ENCODE peak calls at places on chromosomes 5 and 9, in four cellular contexts. H, Q, Y and Z are unnamed samples.

GRCh38 chr5:54889826-54890225 is 95.6 kb downstream of the ESM1 start:
- DNase-seq in H (peak; percentile 70), Q (no peak), Y (no peak), Z (no peak)

GRCh38 chr9:70420267-70421019 is 6.0 kb upstream of the KLF9 start:
- DNase-seq in H (peak; percentile 75), Q (peak; percentile 98), Y (peak; percentile 96), Z (peak; percentile 95)

GRCh38 chr9:130444565-130445221 is at the start of gene ASS1:
- DNase-seq in H (peak; percentile 29), Q (no peak), Y (peak; percentile 76), Z (peak; percentile 82)

GRCh38 chr5:150506571-150507282 is 1.2 kb upstream of the NDST1 start:
- DNase-seq in H (no peak), Q (no peak), Y (no peak), Z (no peak)

GRCh38 chr9:876425-876824 is 34.9 kb downstream of the DMRT1 start:
- DNase-seq in H (no peak), Q (no peak), Y (no peak), Z (no peak)

GRCh38 chr5:140293091-140293996 is 9.6 kb downstream of the PFDN1 start:
- DNase-seq in H (no peak), Q (no peak), Y (no peak), Z (no peak)

GRCh38 chr5:31937226-31937625 is 236.9 kb downstream of the GOLPH3 start:
- DNase-seq in H (peak; percentile 16), Q (no peak), Y (no peak), Z (no peak)

GRCh38 chr9:121650220-121651013 is 1.0 kb upstream of the DAB2IP start:
- DNase-seq in H (no peak), Q (no peak), Y (peak; percentile 81), Z (peak; percentile 33)

GRCh38 chr5:95591490-95591901 is 28.4 kb upstream of the GPR150 start:
- DNase-seq in H (peak; percentile 94), Q (no peak), Y (no peak), Z (no peak)

GRCh38 chr5:175895701-175896102 is 24.3 kb downstream of the CPLX2 start:
- DNase-seq in H (peak; percentile 83), Q (no peak), Y (no peak), Z (no peak)

GRCh38 chr5:115751176-115751575 is 65.3 kb downstream of the CDO1 start:
- DNase-seq in H (no peak), Q (no peak), Y (no peak), Z (no peak)

GRCh38 chr5:111774525-111774924 is 17.5 kb upstream of the NREP start:
- DNase-seq in H (peak; percentile 12), Q (no peak), Y (no peak), Z (no peak)

GRCh38 chr5:10637944-10638343 is 74.1 kb downstream of the ANKRD33B start:
- DNase-seq in H (no peak), Q (no peak), Y (no peak), Z (no peak)

GRCh38 chr5:166625210-166625865 is 1666.1 kb upstream of the WWC1 start:
- DNase-seq in H (no peak), Q (no peak), Y (no peak), Z (no peak)

GRCh38 chr9:13284011-13284410 is 4.5 kb upstream of the MPDZ start:
- DNase-seq in H (no peak), Q (no peak), Y (no peak), Z (no peak)

GRCh38 chr5:155303134-155303533 is 289.6 kb downstream of the KIF4B start:
- DNase-seq in H (no peak), Q (no peak), Y (no peak), Z (no peak)

GRCh38 chr5:472076-472655 is 29.2 kb downstream of the EXOC3 start:
- DNase-seq in H (peak; percentile 5), Q (no peak), Y (peak; percentile 47), Z (peak; percentile 38)

GRCh38 chr5:72133212-72133990 is 26.1 kb downstream of the MAP1B start:
- DNase-seq in H (peak; percentile 70), Q (no peak), Y (no peak), Z (no peak)

GRCh38 chr5:82639393-82640144 is 361.4 kb upstream of the RPS23 start:
- DNase-seq in H (no peak), Q (no peak), Y (no peak), Z (no peak)

GRCh38 chr5:168710706-168711105 is 131.5 kb upstream of the PANK3 start:
- DNase-seq in H (no peak), Q (peak; percentile 64), Y (no peak), Z (no peak)

GRCh38 chr5:39108987-39109386 is 34.8 kb upstream of the RICTOR start:
- DNase-seq in H (no peak), Q (no peak), Y (no peak), Z (no peak)

GRCh38 chr5:148805323-148806290 is 20.8 kb upstream of the ADRB2 start:
- DNase-seq in H (peak; percentile 36), Q (no peak), Y (no peak), Z (peak; percentile 22)

GRCh38 chr9:15231788-15232635 is 75.0 kb downstream of the TTC39B start:
- DNase-seq in H (peak; percentile 16), Q (no peak), Y (no peak), Z (no peak)

GRCh38 chr5:52604151-52604550 is 183.6 kb upstream of the ITGA1 start:
- DNase-seq in H (no peak), Q (no peak), Y (no peak), Z (no peak)

GRCh38 chr5:52603742-52604141 is 184.0 kb upstream of the ITGA1 start:
- DNase-seq in H (no peak), Q (no peak), Y (no peak), Z (no peak)

DNA sequence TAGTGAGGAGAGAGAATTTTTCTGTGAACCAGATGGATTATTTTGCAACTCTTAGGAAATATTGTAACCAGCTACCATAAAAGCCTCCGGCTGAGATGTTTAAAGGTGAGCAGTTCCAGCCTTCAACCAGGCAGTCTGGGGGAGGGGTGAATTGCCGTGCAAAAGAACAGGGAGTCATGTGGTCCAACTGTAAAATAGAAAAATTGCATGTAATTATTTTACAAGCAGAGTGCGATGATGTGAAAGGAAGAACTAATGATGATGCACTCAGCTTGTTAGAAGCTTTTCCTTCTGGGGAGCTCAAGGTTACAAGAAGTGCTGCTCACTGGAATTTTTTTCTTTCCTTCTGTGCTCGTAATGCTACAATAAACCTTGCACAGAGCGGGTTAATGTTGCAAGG is 188.8 kb upstream of the ITGA1 start:
- DNase-seq in H (no peak), Q (no peak), Y (no peak), Z (no peak)
- H3K27ac ChIP-seq in H (no peak overlapping the region), Q (no peak overlapping the region), Y (no peak overlapping the region), Z (no peak overlapping the region)

GRCh38 chr5:142727736-142728047 is 41.8 kb upstream of the FGF1 start:
- DNase-seq in H (no peak), Q (peak; percentile 31), Y (no peak), Z (no peak)

GRCh38 chr5:142725231-142726187 is 39.6 kb upstream of the FGF1 start:
- DNase-seq in H (peak; percentile 43), Q (peak; percentile 17), Y (no peak), Z (no peak)

GRCh38 chr5:142722896-142723295 is 37.0 kb upstream of the FGF1 start:
- DNase-seq in H (no peak), Q (no peak), Y (no peak), Z (no peak)

GRCh38 chr5:142724821-142725220 is 38.9 kb upstream of the FGF1 start:
- DNase-seq in H (no peak), Q (no peak), Y (no peak), Z (no peak)

GRCh38 chr5:142726188-142726731 is 40.4 kb upstream of the FGF1 start:
- DNase-seq in H (peak; percentile 90), Q (no peak), Y (no peak), Z (no peak)
- H3K4me3 ChIP-seq in H (no peak overlapping the region), Q (no peak overlapping the region), Y (no peak overlapping the region), Z (no peak overlapping the region)

GRCh38 chr9:22237497-22238363 is 208.9 kb upstream of the DMRTA1 start:
- DNase-seq in H (peak; percentile 89), Q (no peak), Y (no peak), Z (no peak)
- H3K27ac ChIP-seq in H (peak overlapping the region; percentile 87), Q (no peak overlapping the region), Y (peak overlapping the region; percentile 73), Z (no peak overlapping the region)

DNA sequence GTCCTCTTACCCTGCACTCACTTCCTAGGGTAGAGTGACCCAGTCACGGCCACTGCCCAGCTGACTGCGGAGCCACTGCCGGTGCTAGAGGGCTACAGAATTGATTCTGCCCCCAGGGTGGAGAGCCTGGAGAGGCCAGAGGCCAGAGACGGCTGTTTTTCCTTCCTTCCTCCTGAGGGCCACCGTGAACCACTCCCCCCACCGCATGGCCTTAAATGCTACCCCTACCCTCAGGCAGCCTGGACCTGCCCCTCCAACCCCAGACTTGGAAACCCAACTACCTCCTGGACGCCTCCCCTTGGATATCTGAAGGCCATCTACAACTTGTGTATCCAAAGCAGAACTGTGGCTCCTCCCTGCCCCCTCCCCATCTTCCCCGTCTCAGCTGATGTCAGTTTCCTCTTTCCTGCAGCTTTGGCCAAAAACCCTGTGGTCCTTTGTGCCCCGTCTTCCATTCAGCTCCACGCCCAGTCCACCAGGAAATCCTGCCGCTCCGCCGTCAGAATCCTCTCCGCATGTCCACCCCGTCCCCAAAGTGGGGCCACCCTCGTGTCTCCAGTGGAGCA is 16.3 kb downstream of the SH2D3C start:
- DNase-seq in H (no peak), Q (no peak), Y (no peak), Z (peak; percentile 67)
- H3K4me3 ChIP-seq in H (no peak overlapping the region), Q (peak overlapping the region; percentile 22), Y (no peak overlapping the region), Z (peak overlapping the region; percentile 46)

DNA sequence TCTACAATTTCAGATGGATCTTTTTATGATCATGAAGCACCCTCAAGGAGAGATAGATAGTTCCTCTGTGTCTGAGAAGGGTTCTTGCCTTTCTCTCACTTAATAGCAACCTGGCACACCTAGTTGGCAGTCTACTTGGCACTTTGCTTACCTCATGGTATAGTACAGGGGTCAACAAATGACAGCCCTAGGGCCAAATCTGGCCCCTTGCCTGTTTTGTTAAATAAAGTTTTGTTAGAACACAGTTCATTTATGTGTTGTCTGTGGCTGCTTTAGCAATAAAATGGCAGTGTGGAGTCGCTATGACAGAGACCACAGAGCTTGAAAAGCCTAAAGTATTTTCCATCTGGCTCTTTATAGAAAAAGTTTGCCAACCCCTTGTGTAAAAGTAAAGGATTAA is 119.3 kb upstream of the CPEB4 start:
- DNase-seq in H (no peak), Q (no peak), Y (no peak), Z (no peak)
- H3K27ac ChIP-seq in H (no peak overlapping the region), Q (no peak overlapping the region), Y (no peak overlapping the region), Z (peak overlapping the region; percentile 86)